ENCODE peak calls at places on chromosomes 4 and X, in five cellular contexts. Y is BE2C; H is stimulated activated CD4-positive, alpha-beta T cell treated with anti-CD3 and anti-CD28 coated beads, Interleukin-4, amount 100 ng/mL, for 24 hours; E is HEK293T; P is left colon. Z is an unnamed sample.

GRCh38 chr4:150867148-150867547 is 147.9 kb downstream of the LRBA start:
- DNase-seq in Y (peak), H (peak), E (peak), P (no peak), Z (peak)

GRCh38 chrX:13167444-13168207 is 123.2 kb upstream of the FAM9C start:
- DNase-seq in Y (peak), H (peak), E (no peak), P (no peak), Z (no peak)

GRCh38 chrX:116272328-116272727 is 101.8 kb downstream of the AGTR2 start:
- DNase-seq in Y (no peak), H (no peak), E (no peak), P (peak), Z (peak)

GRCh38 chrX:29851971-29852605 is 363.3 kb upstream of the MAGEB2 start:
- DNase-seq in Y (no peak), H (no peak), E (no peak), P (no peak), Z (no peak)

GRCh38 chr4:99323761-99324160 is 2.6 kb upstream of the ADH1B start:
- DNase-seq in Y (no peak), H (no peak), E (no peak), P (no peak), Z (no peak)

GRCh38 chr4:1249731-1250526 is 999 bp upstream of the CTBP1 start:
- DNase-seq in Y (no peak), H (peak), E (peak), P (no peak), Z (no peak)

GRCh38 chr4:151687021-151687640 is 73.7 kb downstream of the GATB start:
- DNase-seq in Y (no peak), H (no peak), E (no peak), P (no peak), Z (no peak)

GRCh38 chr4:82785248-82786003 is 13.2 kb downstream of the SCD5 start:
- DNase-seq in Y (no peak), H (no peak), E (no peak), P (no peak), Z (peak)

GRCh38 chr4:25030283-25031076 is at the start of gene LGI2:
- DNase-seq in Y (peak), H (no peak), E (peak), P (no peak), Z (peak)

GRCh38 chr4:2066011-2066551 is 7.0 kb downstream of the NAT8L start:
- DNase-seq in Y (no peak), H (no peak), E (no peak), P (peak), Z (no peak)

GRCh38 chrX:110442631-110443030 is 84.0 kb downstream of the RTL9 start:
- DNase-seq in Y (peak), H (no peak), E (peak), P (no peak), Z (peak)

GRCh38 chr4:163662761-163663160 is 168.3 kb downstream of the TMA16 start:
- DNase-seq in Y (no peak), H (no peak), E (no peak), P (no peak), Z (no peak)

GRCh38 chrX:119885554-119886428 is 9.9 kb upstream of the AKAP14 start:
- DNase-seq in Y (no peak), H (no peak), E (no peak), P (no peak), Z (no peak)

GRCh38 chrX:56986138-56986537 is 9.2 kb downstream of the SPIN3 start:
- DNase-seq in Y (no peak), H (peak), E (no peak), P (no peak), Z (no peak)

GRCh38 chr4:118141240-118141639 is 107.0 kb downstream of the NDST3 start:
- DNase-seq in Y (no peak), H (no peak), E (no peak), P (no peak), Z (no peak)

GRCh38 chr4:110837896-110838450 is 215.1 kb upstream of the PITX2 start:
- DNase-seq in Y (no peak), H (no peak), E (no peak), P (no peak), Z (no peak)

GRCh38 chr4:186724861-186725419 is 1.3 kb upstream of the FAT1 start:
- DNase-seq in Y (no peak), H (no peak), E (no peak), P (no peak), Z (no peak)

GRCh38 chrX:28787206-28787605 is 200.0 kb downstream of the IL1RAPL1 start:
- DNase-seq in Y (no peak), H (no peak), E (no peak), P (no peak), Z (peak)

GRCh38 chrX:155048997-155049619 is 21.8 kb downstream of the CMC4 start:
- DNase-seq in Y (peak), H (peak), E (peak), P (peak), Z (peak)

GRCh38 chr4:10582059-10582686 is 102.4 kb downstream of the CLNK start:
- DNase-seq in Y (no peak), H (no peak), E (peak), P (no peak), Z (peak)

GRCh38 chr4:52892880-52893279 is 30.8 kb downstream of the RASL11B start:
- DNase-seq in Y (no peak), H (no peak), E (no peak), P (no peak), Z (no peak)

GRCh38 chr4:53281438-53281837 is 84.4 kb downstream of the SCFD2 start:
- DNase-seq in Y (no peak), H (no peak), E (no peak), P (no peak), Z (no peak)

GRCh38 chrX:115408736-115409390 is 119.3 kb downstream of the LUZP4 start:
- DNase-seq in Y (no peak), H (no peak), E (no peak), P (no peak), Z (no peak)

GRCh38 chr4:162957521-162958143 is 209.1 kb downstream of the NAF1 start:
- DNase-seq in Y (no peak), H (no peak), E (no peak), P (no peak), Z (no peak)

GRCh38 chr4:38601244-38601915 is 62.6 kb upstream of the KLF3 start:
- DNase-seq in Y (no peak), H (no peak), E (no peak), P (no peak), Z (peak)

GRCh38 chrX:153884136-153885076 is 1.6 kb downstream of the L1CAM start:
- DNase-seq in Y (no peak), H (no peak), E (no peak), P (no peak), Z (peak)

GRCh38 chrX:142204522-142205433 is at the start of gene MAGEC2:
- DNase-seq in Y (no peak), H (no peak), E (no peak), P (no peak), Z (no peak)